ENCODE peak calls at places on chromosome 2, in eight cellular contexts. V is H1, H is heart right ventricle, T is PC-3, I is psoas muscle, S is fibroblast of lung, Q is neuronal stem cell, O is Caco-2. U is an unnamed sample.

GRCh38 chr2:229920011-229920781 is 1.6 kb downstream of the TRIP12 start:
- DNase-seq in O (no peak), Q (no peak), I (no peak), H (no peak), S (peak; percentile 21), V (no peak), T (no peak), U (peak; percentile 24)

GRCh38 chr2:230903251-230904150 is 21.5 kb downstream of the GPR55 start:
- DNase-seq in S (no peak), I (no peak), T (no peak), O (no peak), H (no peak), Q (no peak), V (no peak), U (no peak)

GRCh38 chr2:109174214-109174613 is 45.2 kb downstream of the SH3RF3 start:
- DNase-seq in V (no peak), Q (no peak), T (no peak), H (no peak), I (no peak), S (no peak), O (no peak), U (no peak)

GRCh38 chr2:169452080-169452479 is 27.2 kb upstream of the BBS5 start:
- DNase-seq in H (no peak), O (no peak), Q (peak; percentile 9), V (no peak), I (no peak), T (peak; percentile 63), S (peak; percentile 43), U (no peak)

GRCh38 chr2:157307021-157307420 is 18.6 kb downstream of the ERMN start:
- DNase-seq in T (peak; percentile 12), S (peak; percentile 47), H (no peak), Q (no peak), I (no peak), O (no peak), V (no peak), U (no peak)

GRCh38 chr2:165277860-165278656 is 38.8 kb downstream of the SCN2A start:
- DNase-seq in H (no peak), S (no peak), O (no peak), I (no peak), Q (no peak), V (no peak), T (no peak), U (no peak)

GRCh38 chr2:8514748-8515389 is 167.0 kb upstream of the ID2 start:
- DNase-seq in T (no peak), Q (no peak), S (no peak), I (no peak), V (no peak), H (no peak), O (no peak), U (no peak)

GRCh38 chr2:119119999-119120710 is 38.4 kb downstream of the C1QL2 start:
- DNase-seq in Q (no peak), T (no peak), O (no peak), S (no peak), H (no peak), V (no peak), I (no peak), U (no peak)

GRCh38 chr2:37573406-37573805 is 98.0 kb downstream of the CDC42EP3 start:
- DNase-seq in H (no peak), I (no peak), T (peak; percentile 61), S (peak; percentile 70), O (no peak), V (no peak), Q (no peak), U (no peak)
- H3K4me1 ChIP-seq in H (peaks cover 27% of the 10 kb centered on the region), I (peaks cover 16% of the 10 kb centered on the region), T (peaks cover 44% of the 10 kb centered on the region), S (peaks cover 30% of the 10 kb centered on the region), O (peaks cover 39% of the 10 kb centered on the region), V (no peaks in the 10 kb centered on the region), Q (peaks cover 12% of the 10 kb centered on the region), U (peaks cover 8% of the 10 kb centered on the region)

GRCh38 chr2:190540048-190540447 is 5.5 kb upstream of the NEMP2 start:
- DNase-seq in H (no peak), I (no peak), T (no peak), S (no peak), V (no peak), Q (no peak), O (no peak), U (no peak)
- H3K9me3 ChIP-seq in H (peaks cover 52% of the 10 kb centered on the region), I (peaks cover 29% of the 10 kb centered on the region), T (peaks cover 22% of the 10 kb centered on the region), S (no peaks in the 10 kb centered on the region), V (peaks cover 22% of the 10 kb centered on the region), Q (peaks cover 29% of the 10 kb centered on the region), O (peaks cover 39% of the 10 kb centered on the region), U (peaks cover 10% of the 10 kb centered on the region)

DNA sequence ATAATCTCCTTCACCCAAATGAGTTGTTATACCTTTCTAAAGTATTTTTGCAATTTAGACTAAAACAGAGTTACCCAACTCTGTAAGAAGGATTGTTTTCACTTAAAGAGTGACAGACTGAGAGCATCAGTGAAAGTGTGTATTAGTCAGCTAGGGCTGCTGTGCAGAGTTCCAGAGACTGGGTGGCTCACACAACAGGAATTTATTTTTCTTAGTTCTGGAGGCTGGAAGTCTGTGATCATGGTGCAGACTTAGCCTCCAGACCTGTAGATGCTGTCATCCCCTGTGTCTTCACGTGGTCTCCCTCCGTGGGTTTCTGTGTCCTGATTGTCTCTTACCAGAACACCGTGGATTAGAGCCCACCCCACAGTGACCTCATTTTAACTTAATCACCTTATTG is 40.0 kb downstream of the BCL2L11 start:
- DNase-seq in S (peak; percentile 94), T (peak; percentile 55), O (no peak), I (no peak), Q (no peak), H (no peak), V (no peak), U (no peak)
- H3K4me3 ChIP-seq in S (no peak overlapping the region), T (no peak overlapping the region), O (no peak overlapping the region), I (no peak overlapping the region), Q (no peak overlapping the region), H (no peak overlapping the region), V (no peak overlapping the region), U (no peak overlapping the region)

DNA sequence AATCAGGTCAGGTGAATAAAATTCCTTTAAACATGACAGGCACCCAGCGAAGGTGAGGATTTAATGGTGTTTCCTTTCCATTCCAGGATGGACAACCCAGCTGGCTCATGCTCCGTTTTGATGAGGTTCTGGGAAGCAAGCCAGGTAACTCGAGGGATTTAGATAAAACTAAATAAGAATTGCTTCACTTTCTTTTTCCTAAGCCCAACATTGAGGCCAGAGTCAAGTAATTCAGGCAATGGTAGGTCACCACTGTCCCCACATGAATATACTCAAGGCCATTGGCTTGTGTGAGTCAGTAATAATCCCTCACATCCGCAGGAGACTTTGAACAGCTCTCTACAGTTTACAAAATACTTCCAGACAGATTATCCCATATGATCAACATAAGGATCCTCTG is 16.2 kb upstream of the LRATD1 start:
- DNase-seq in H (no peak), Q (no peak), V (no peak), T (no peak), O (no peak), I (no peak), S (peak; percentile 54), U (no peak)
- H3K4me1 ChIP-seq in H (no peaks in the 10 kb centered on the region), Q (no peaks in the 10 kb centered on the region), V (no peaks in the 10 kb centered on the region), T (no peaks in the 10 kb centered on the region), O (no peaks in the 10 kb centered on the region), I (no peaks in the 10 kb centered on the region), S (no peaks in the 10 kb centered on the region), U (no peaks in the 10 kb centered on the region)

GRCh38 chr2:343355-343754 is 55.5 kb upstream of the ALKAL2 start:
- DNase-seq in V (no peak), H (no peak), T (no peak), I (no peak), S (no peak), Q (no peak), O (no peak), U (no peak)

GRCh38 chr2:341912-342311 is 54.0 kb upstream of the ALKAL2 start:
- DNase-seq in Q (no peak), S (no peak), V (no peak), O (no peak), H (no peak), T (no peak), I (no peak), U (no peak)

GRCh38 chr2:336360-336759 is 48.5 kb upstream of the ALKAL2 start:
- DNase-seq in S (no peak), T (no peak), V (no peak), I (no peak), H (no peak), Q (no peak), O (no peak), U (no peak)

GRCh38 chr2:344811-345210 is 56.9 kb upstream of the ALKAL2 start:
- DNase-seq in S (no peak), I (no peak), T (no peak), V (no peak), O (no peak), H (no peak), Q (no peak), U (no peak)

GRCh38 chr2:341017-341542 is 53.2 kb upstream of the ALKAL2 start:
- DNase-seq in O (no peak), I (no peak), H (no peak), T (no peak), S (no peak), V (no peak), Q (no peak), U (no peak)
- H3K9me3 ChIP-seq in O (peaks cover 15% of the 10 kb centered on the region), I (peaks cover 7% of the 10 kb centered on the region), H (peaks cover 27% of the 10 kb centered on the region), T (peaks cover 3% of the 10 kb centered on the region), S (no peaks in the 10 kb centered on the region), V (peaks cover 20% of the 10 kb centered on the region), Q (peaks cover 40% of the 10 kb centered on the region), U (peaks cover 10% of the 10 kb centered on the region)

DNA sequence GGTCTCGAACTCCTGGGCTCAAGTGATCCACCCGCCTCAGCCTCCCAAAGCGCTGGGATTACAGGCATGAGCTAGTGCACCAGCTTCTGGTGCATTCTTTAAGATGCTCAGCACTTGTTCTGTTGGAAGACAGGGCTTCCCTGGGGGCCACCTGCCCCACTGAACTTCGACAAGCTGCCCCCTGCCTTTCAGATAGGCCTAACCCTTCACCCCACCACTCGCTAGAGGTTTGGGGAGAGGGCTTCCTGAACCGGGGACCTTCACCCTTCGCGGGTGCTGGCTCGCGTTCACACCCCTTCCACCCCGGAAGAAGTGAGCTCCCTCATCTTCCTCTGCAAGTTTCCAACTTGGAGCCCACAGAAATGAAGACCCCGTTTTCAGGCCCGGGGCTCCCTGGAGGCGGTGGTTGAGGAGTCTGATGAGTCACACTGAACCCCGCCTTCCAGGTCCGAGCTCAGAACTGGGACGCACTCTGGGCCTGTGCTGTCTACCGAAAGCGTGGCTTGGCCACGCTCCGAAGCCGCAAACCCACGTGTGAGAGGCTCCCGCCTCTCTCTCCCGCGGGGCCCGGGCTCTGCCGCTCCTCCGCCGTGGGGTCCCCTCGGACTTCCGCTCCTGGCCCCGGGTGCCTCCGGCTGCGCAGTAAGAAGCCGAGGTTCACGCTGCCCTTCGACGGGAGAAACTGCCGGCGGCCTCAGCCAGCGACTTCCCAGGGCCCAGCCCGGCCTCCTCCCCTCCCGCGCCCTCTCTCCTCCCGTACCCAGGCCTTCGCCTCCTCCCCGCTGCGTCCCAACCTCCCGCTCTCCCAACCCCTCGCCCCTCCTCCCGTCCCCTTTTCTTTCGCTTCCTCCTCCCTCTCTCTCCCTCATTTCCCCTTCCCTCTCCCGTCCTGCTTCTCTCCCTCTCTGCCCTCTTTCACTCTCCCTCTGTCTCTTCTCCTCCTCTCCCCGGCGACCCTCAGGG is 47.5 kb upstream of the SP3 start:
- DNase-seq in S (peak; percentile 60), T (no peak), V (no peak), H (peak; percentile 82), I (peak; percentile 77), O (no peak), Q (no peak), U (peak; percentile 47)
- H3K4me3 ChIP-seq in S (peak overlapping the region; percentile 52), T (no peak overlapping the region), V (peak overlapping the region; percentile 60), H (peak overlapping the region; percentile 59), I (peak overlapping the region; percentile 65), O (no peak overlapping the region), Q (no peak overlapping the region), U (peak overlapping the region; percentile 33)